ENCODE peak calls at places on chromosomes 6 and 20, in eight cellular contexts. F, C, Z, I, E, M, Q and D are unnamed samples.
A peak's percentile ranks its signal among the peaks of the same experiment; 100 is the strongest.

GRCh38 chr6:118581489-118581959 is 33.4 kb downstream of the PLN start:
- DNase-seq in F (no peak), C (no peak), Z (no peak), I (no peak), E (peak; percentile 17), M (no peak), Q (no peak), D (no peak)

GRCh38 chr6:157602521-157603288 is 220.3 kb upstream of the SNX9 start:
- DNase-seq in F (no peak), C (no peak), Z (no peak), I (no peak), E (no peak), M (no peak), Q (no peak), D (no peak)

GRCh38 chr20:51696304-51697118 is 71.7 kb downstream of the ATP9A start:
- DNase-seq in F (no peak), C (peak; percentile 65), Z (peak; percentile 65), I (no peak), E (no peak), M (no peak), Q (no peak), D (no peak)

GRCh38 chr20:58344741-58345140 is 35.2 kb downstream of the RAB22A start:
- DNase-seq in F (no peak), C (no peak), Z (no peak), I (no peak), E (no peak), M (no peak), Q (no peak), D (no peak)

GRCh38 chr20:34904202-34904621 is 27.8 kb downstream of the ACSS2 start:
- DNase-seq in F (no peak), C (no peak), Z (peak; percentile 9), I (no peak), E (peak; percentile 28), M (no peak), Q (no peak), D (no peak)

GRCh38 chr6:22958677-22959076 is 389.3 kb downstream of the HDGFL1 start:
- DNase-seq in F (no peak), C (no peak), Z (no peak), I (no peak), E (no peak), M (no peak), Q (no peak), D (no peak)

GRCh38 chr20:9306521-9306920 is 207.9 kb upstream of the LAMP5 start:
- DNase-seq in F (no peak), C (no peak), Z (no peak), I (peak; percentile 30), E (no peak), M (no peak), Q (no peak), D (no peak)

GRCh38 chr20:10110151-10110550 is 75.4 kb downstream of the ANKEF1 start:
- DNase-seq in F (no peak), C (no peak), Z (no peak), I (no peak), E (no peak), M (no peak), Q (no peak), D (no peak)

GRCh38 chr6:139588076-139588639 is 213.7 kb upstream of the CITED2 start:
- DNase-seq in F (peak; percentile 52), C (no peak), Z (peak; percentile 67), I (peak; percentile 30), E (peak; percentile 39), M (no peak), Q (no peak), D (no peak)

GRCh38 chr6:84197708-84198107 is 29.7 kb downstream of the CEP162 start:
- DNase-seq in F (no peak), C (no peak), Z (peak; percentile 21), I (no peak), E (no peak), M (no peak), Q (no peak), D (no peak)

GRCh38 chr6:9690388-9690787 is 724.5 kb downstream of the TFAP2A start:
- DNase-seq in F (no peak), C (no peak), Z (no peak), I (no peak), E (no peak), M (no peak), Q (no peak), D (no peak)

GRCh38 chr6:68718379-68719073 is 83.4 kb downstream of the ADGRB3 start:
- DNase-seq in F (no peak), C (no peak), Z (no peak), I (no peak), E (no peak), M (no peak), Q (no peak), D (no peak)

DNA sequence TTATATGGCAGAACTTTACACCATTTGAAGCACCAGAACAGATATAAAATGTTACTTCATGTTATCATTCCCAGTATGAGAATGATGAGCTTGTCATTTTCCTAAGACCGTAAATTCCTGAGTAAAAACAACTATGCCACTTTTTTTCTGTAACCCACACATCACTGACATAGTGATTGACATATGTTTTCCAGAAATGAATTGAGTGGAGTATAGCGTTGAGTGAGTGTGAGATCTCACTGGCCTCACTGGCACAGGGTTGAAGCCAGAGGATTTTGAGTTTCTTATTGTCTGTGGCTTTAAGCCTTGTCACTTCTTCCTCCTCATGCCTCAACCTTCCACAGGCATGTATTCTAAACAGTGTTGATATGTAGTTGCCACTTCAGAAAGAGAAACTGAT is 62.3 kb downstream of the PDE7B start:
- DNase-seq in F (no peak), C (no peak), Z (no peak), I (no peak), E (no peak), M (no peak), Q (no peak), D (no peak)
- TF ChIP-seq POLR2AphosphoS5 in F (no peak), C (no peak), Z (no peak), I (no peak), E (no peak), M (no peak), Q (no peak), D (no peak)

GRCh38 chr20:41045680-41046079 is 17.1 kb downstream of the TOP1 start:
- DNase-seq in F (no peak), C (no peak), Z (no peak), I (no peak), E (no peak), M (no peak), Q (no peak), D (no peak)
- H3K4me3 ChIP-seq in F (no peak overlapping the region), C (no peak overlapping the region), Z (no peak overlapping the region), I (no peak overlapping the region), E (no peak overlapping the region), M (no peak overlapping the region), Q (no peak overlapping the region), D (no peak overlapping the region)

DNA sequence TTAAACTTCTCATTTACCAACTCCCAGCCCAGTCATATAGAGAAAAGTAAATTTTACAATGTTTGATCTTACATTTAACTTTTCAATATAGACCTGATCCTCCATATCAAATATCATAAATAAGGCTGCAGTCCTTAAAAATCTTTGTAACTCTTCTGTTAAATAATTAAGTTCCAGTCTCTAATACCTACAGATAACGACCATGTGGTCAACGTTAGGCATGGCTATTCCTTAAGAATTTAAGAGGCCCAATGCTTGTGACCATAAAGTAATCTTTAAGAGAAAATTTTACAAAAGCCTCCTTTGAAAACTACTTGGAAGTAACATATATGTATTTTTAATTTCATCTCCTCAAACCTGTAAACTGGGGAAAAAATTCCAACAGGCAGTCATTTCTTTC is 1.6 kb downstream of the FBXO5 start:
- DNase-seq in F (no peak), C (no peak), Z (no peak), I (no peak), E (no peak), M (no peak), Q (no peak), D (no peak)
- H3K9ac ChIP-seq in F (peak overlapping the region; percentile 99), C (peak overlapping the region; percentile 89), Z (peak overlapping the region; percentile 89), I (peak overlapping the region; percentile 71), E (peak overlapping the region; percentile 97), M (no peak overlapping the region), Q (peak overlapping the region; percentile 83), D (peak overlapping the region; percentile 78)

DNA sequence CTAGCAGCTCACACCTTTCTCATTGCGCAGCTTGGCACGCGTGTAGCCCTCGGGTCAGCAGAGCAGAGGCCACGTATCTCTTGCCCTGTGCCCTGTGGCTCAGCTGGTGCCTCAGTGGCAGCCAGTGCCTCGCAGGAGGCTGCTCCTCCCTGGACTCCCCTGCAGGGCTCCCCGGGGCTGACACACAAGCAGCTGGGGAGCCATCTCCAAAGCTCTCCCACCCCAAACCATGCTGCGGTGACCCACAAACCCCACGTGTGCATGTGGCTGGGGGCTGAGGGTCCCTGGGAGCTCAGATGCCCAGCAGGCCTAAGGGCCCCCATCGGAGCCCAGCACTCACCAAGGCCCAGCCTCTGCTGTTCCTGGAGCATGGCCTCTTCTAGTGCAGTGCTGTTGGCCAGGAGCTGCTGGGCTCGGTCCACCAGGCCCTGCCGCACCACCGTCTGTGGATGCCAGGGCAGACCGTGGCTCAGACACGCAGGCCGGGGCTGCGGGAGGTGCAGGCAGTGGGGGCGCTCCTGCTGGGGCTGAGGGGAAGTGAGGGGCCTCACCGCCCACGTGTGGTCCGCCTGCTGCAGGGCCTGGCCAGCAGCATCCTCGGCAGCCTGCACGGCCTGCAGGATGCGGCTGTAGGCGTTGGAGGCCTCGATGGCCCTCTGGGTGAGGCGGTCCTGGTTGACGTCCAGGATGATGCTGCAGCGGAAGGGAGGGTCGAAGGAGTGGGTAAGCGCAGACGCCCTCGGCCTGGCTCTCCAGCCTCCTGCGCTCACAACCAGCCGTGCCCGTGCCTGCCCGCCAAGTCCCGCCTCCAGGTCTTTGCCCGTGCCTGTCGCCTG is 13.8 kb downstream of the ADRM1 start:
- DNase-seq in F (no peak), C (no peak), Z (no peak), I (no peak), E (no peak), M (no peak), Q (no peak), D (no peak)
- TF ChIP-seq POLR2AphosphoS5 in F (no peak), C (no peak), Z (no peak), I (no peak), E (no peak), M (no peak), Q (no peak), D (no peak)

DNA sequence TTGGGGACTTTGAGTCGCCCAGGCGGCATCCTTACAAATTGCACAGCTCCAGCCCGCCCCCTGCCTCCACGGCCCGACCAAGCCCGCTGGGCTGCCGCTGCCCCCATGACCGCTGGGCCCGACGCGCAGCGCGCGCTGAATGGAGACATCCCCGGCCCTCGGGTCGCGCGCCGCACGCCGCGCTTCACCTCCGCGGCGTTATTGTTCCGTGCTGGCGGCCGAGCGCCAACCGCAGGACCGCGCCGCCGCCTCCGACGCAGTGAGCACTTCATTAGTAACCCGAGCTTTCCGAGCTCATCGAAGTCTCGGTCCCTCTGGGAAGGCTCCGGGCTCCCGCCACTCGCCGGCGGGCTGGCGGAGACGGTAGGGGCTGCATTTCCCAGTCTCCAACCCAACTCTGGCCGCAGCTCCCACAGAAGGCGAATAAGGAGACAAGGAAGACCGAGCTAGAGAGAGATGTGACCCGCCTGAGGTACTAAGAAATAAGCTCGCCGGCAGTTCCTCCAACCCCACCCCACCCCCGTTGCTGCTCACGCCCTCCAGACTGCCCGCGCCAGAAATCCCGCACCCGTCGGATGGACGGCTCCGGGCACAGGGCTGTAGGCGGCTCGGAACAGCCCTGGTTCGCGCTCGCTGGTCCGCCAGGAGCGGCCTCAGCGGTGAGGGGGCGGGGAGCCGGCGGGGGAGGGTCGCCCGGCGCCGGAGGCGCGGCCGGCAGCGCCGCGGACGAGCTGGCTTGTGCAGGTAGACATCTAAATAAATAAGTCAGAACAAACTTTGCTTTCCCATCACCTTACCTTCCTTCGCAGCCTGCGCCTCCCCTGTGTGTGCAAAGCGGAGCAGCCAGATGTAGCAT is 683 bp downstream of the EPHA7 start:
- DNase-seq in F (no peak), C (peak; percentile 50), Z (peak; percentile 47), I (no peak), E (no peak), M (no peak), Q (no peak), D (no peak)
- H3K4me3 ChIP-seq in F (no peak overlapping the region), C (peak overlapping the region; percentile 55), Z (peak overlapping the region; percentile 69), I (no peak overlapping the region), E (no peak overlapping the region), M (peak overlapping the region; percentile 88), Q (peak overlapping the region; percentile 36), D (peak overlapping the region; percentile 87)